ENCODE peak calls at places on chromosome 7, in ten cellular contexts. L is left ventricle myocardium inferior, Z is K562, F is uterus, O is fibroblast of lung, A is GM13977, G is cardiac fibroblast, C is HCT116, B is glutamatergic neuron, N is adrenal gland. T is an unnamed sample.

GRCh38 chr7:84216477-84216876 is 21.9 kb upstream of the SEMA3A start:
- DNase-seq in L (no peak), Z (no peak), F (no peak), O (peak), A (no peak), G (no peak), C (no peak), B (no peak), N (no peak), T (no peak)

GRCh38 chr7:101410743-101411476 is 48.2 kb downstream of the COL26A1 start:
- DNase-seq in L (peak), Z (peak), F (no peak), O (peak), A (peak), G (peak), C (peak), B (peak), N (peak), T (peak)

GRCh38 chr7:80318081-80318480 is 183.4 kb downstream of the GNAI1 start:
- DNase-seq in L (no peak), Z (no peak), F (no peak), O (no peak), A (no peak), G (no peak), C (no peak), B (no peak), N (no peak), T (no peak)

GRCh38 chr7:157702311-157703023 is 365.7 kb downstream of the DNAJB6 start:
- DNase-seq in L (no peak), Z (no peak), F (peak), O (no peak), A (no peak), G (no peak), C (no peak), B (no peak), N (peak), T (no peak)

GRCh38 chr7:32088336-32088975 is 18.2 kb upstream of the PDE1C start:
- DNase-seq in L (no peak), Z (no peak), F (no peak), O (no peak), A (no peak), G (no peak), C (no peak), B (peak), N (no peak), T (no peak)

GRCh38 chr7:68107256-68107655 is 1110.6 kb downstream of the TYW1 start:
- DNase-seq in L (peak), Z (no peak), F (no peak), O (no peak), A (no peak), G (peak), C (no peak), B (no peak), N (no peak), T (no peak)

GRCh38 chr7:100847360-100847759 is 5.2 kb upstream of the SLC12A9 start:
- DNase-seq in L (no peak), Z (no peak), F (no peak), O (no peak), A (no peak), G (no peak), C (no peak), B (no peak), N (no peak), T (no peak)

GRCh38 chr7:23012797-23013714 is 874 bp downstream of the HYCC1 start:
- DNase-seq in L (peak), Z (peak), F (peak), O (no peak), A (no peak), G (no peak), C (no peak), B (peak), N (peak), T (peak)

GRCh38 chr7:37977243-37977642 is 56.8 kb downstream of the EPDR1 start:
- DNase-seq in L (no peak), Z (no peak), F (no peak), O (no peak), A (no peak), G (no peak), C (no peak), B (no peak), N (no peak), T (no peak)

GRCh38 chr7:7418997-7419396 is 116.7 kb downstream of the COL28A1 start:
- DNase-seq in L (no peak), Z (no peak), F (no peak), O (no peak), A (no peak), G (no peak), C (no peak), B (no peak), N (no peak), T (no peak)

GRCh38 chr7:11077816-11078215 is 104.1 kb downstream of the PHF14 start:
- DNase-seq in L (no peak), Z (no peak), F (no peak), O (no peak), A (no peak), G (no peak), C (no peak), B (no peak), N (no peak), T (no peak)

GRCh38 chr7:69847921-69848612 is 249.8 kb downstream of the AUTS2 start:
- DNase-seq in L (no peak), Z (no peak), F (no peak), O (no peak), A (no peak), G (no peak), C (no peak), B (no peak), N (no peak), T (no peak)

GRCh38 chr7:99928994-99929729 is at the start of gene GJC3:
- DNase-seq in L (peak), Z (peak), F (peak), O (peak), A (peak), G (peak), C (peak), B (peak), N (peak), T (peak)

GRCh38 chr7:19390795-19391194 is 245.6 kb upstream of the FERD3L start:
- DNase-seq in L (no peak), Z (no peak), F (no peak), O (no peak), A (no peak), G (no peak), C (no peak), B (no peak), N (no peak), T (no peak)

GRCh38 chr7:31102151-31102972 is 50.3 kb downstream of the ADCYAP1R1 start:
- DNase-seq in L (no peak), Z (no peak), F (no peak), O (no peak), A (no peak), G (no peak), C (no peak), B (no peak), N (peak), T (no peak)

GRCh38 chr7:135291809-135292253 is 58.2 kb downstream of the STRA8 start:
- DNase-seq in L (no peak), Z (no peak), F (no peak), O (peak), A (no peak), G (peak), C (no peak), B (no peak), N (no peak), T (no peak)

GRCh38 chr7:47572939-47573757 is 8.8 kb downstream of the TNS3 start:
- DNase-seq in L (no peak), Z (no peak), F (no peak), O (no peak), A (no peak), G (no peak), C (no peak), B (no peak), N (no peak), T (no peak)

GRCh38 chr7:21923663-21924062 is 22.0 kb downstream of the CDCA7L start:
- DNase-seq in L (no peak), Z (no peak), F (no peak), O (peak), A (no peak), G (peak), C (no peak), B (no peak), N (no peak), T (no peak)

GRCh38 chr7:108455524-108455832 is 758 bp downstream of the NRCAM start:
- DNase-seq in L (no peak), Z (no peak), F (no peak), O (no peak), A (no peak), G (no peak), C (no peak), B (no peak), N (peak), T (peak)

GRCh38 chr7:135790371-135790977 is 41.9 kb upstream of the FAM180A start:
- DNase-seq in L (no peak), Z (no peak), F (no peak), O (no peak), A (no peak), G (no peak), C (no peak), B (no peak), N (no peak), T (no peak)

GRCh38 chr7:45306752-45307305 is 149.2 kb downstream of the RAMP3 start:
- DNase-seq in L (no peak), Z (no peak), F (no peak), O (no peak), A (no peak), G (no peak), C (no peak), B (no peak), N (no peak), T (no peak)

GRCh38 chr7:155665079-155665956 is 20.9 kb downstream of the RBM33 start:
- DNase-seq in L (no peak), Z (no peak), F (no peak), O (no peak), A (no peak), G (no peak), C (no peak), B (no peak), N (no peak), T (no peak)

GRCh38 chr7:24141876-24142509 is 142.0 kb upstream of the NPY start:
- DNase-seq in L (no peak), Z (no peak), F (no peak), O (no peak), A (no peak), G (no peak), C (no peak), B (no peak), N (no peak), T (no peak)

GRCh38 chr7:130454959-130455358 is 14.1 kb upstream of the CEP41 start:
- DNase-seq in L (no peak), Z (no peak), F (no peak), O (no peak), A (no peak), G (no peak), C (no peak), B (no peak), N (no peak), T (no peak)

GRCh38 chr7:32958046-32959025 is 1.1 kb downstream of the FKBP9 start:
- DNase-seq in L (peak), Z (no peak), F (peak), O (peak), A (no peak), G (peak), C (no peak), B (peak), N (peak), T (no peak)

GRCh38 chr7:154503962-154504550 is 451.9 kb downstream of the DPP6 start:
- DNase-seq in L (no peak), Z (peak), F (no peak), O (peak), A (peak), G (peak), C (peak), B (no peak), N (no peak), T (no peak)

GRCh38 chr7:18552943-18553584 is 57.5 kb downstream of the HDAC9 start:
- DNase-seq in L (no peak), Z (no peak), F (no peak), O (no peak), A (no peak), G (no peak), C (no peak), B (no peak), N (no peak), T (no peak)

GRCh38 chr7:23242321-23242720 is 4.3 kb upstream of the GPNMB start:
- DNase-seq in L (no peak), Z (no peak), F (no peak), O (no peak), A (peak), G (no peak), C (no peak), B (no peak), N (no peak), T (no peak)

GRCh38 chr7:151244156-151244870 is 4.2 kb downstream of the SMARCD3 start:
- DNase-seq in L (no peak), Z (peak), F (no peak), O (peak), A (peak), G (peak), C (no peak), B (peak), N (peak), T (peak)

DNA sequence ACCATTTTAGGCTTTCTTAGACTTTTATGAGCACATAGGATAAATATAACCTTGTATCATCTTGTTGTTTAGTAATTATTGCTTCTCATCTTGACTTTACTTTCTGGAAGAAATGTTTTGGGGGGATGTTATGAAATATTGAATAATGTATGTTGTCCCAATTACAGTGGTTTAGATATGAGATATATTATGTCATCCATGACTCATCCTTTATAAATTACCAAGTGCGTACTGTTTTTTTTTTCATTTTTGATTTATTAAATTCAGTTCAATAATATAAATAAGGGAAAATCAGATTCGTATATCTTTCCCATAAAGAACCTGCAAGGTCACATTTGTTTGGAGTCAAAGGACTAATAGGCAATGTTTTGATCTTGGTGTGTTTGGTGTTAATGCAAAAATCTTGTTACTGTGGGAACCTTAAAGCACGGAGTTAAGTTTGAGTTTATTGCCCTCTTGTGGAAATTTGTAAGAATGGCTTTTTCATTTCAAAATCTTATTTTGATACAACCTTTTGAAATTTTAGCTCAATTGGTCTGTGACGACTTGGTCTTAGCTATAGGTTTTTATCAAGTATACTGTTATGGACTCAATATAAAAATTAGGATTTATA is 108.6 kb downstream of the SRI start:
- DNase-seq in L (no peak), Z (peak), F (no peak), O (peak), A (peak), G (peak), C (peak), B (no peak), N (no peak), T (no peak)
- TF ChIP-seq CTCF in L (peak), Z (peak), F (peak), O (peak), A (peak), G (peak), C (peak), B (peak), N (peak), T (peak)

GRCh38 chr7:78607099-78607498 is 808.5 kb downstream of the PHTF2 start:
- DNase-seq in L (no peak), Z (no peak), F (no peak), O (peak), A (no peak), G (no peak), C (no peak), B (peak), N (no peak), T (no peak)
- TF ChIP-seq CTCF in L (no peak), Z (no peak), F (no peak), O (peak), A (peak), G (peak), C (peak), B (peak), N (no peak), T (no peak)

DNA sequence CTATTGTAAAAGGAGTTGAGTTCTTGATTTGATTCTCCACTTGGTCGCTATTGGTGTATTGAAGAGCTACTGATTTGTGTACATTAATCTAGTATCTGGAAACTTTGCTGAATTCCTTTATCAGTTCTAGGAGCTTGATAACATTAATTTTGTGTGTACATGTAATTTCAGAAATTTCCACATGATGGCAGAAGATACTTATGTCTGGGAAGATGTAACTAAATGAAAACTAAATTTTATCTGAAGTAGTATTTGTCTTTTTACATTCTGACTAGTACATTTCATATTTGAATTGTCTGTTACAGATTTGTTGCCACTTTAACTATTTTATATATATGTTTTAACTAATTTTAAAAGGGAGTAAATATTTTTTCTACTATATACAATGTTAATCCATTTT is 27.6 kb downstream of the SDHAF3 start:
- DNase-seq in L (no peak), Z (no peak), F (no peak), O (peak), A (no peak), G (peak), C (no peak), B (no peak), N (no peak), T (no peak)
- TF ChIP-seq CTCF in L (peak), Z (no peak), F (peak), O (no peak), A (peak), G (peak), C (peak), B (peak), N (peak), T (peak)

DNA sequence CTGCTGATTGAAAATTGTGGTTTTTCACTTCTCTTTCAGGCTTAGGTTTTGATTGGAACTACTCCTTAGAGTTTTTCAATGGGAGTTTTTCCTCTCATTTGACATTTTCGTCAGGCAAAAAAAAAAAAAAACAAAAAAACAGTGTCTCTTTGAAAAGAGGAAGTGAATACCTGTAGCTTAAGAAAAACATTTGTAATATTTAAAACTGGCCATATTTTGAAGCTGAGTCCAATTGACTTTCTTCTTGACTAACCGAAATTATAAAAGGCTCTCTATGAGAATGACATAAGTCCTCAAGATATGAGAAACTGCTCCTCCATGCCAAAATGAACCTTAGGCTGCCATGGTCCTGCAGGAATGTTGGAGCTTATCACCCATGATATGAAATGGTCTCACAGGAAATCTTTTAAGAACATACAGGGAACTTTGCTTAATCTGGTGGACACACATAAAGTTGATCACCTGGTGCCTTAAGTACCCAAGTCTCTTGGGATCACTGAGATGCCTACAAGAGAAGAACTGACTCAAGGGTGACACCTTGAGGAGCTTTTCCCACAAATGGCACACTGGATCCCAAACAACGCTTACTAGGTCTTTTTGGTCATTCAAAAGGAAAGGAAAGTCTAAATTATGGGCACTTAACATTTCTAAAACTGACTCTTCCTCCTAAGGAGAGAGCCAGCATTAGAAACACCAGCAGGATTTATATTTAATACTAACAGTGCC is 263.4 kb downstream of the CDC14C start:
- DNase-seq in L (no peak), Z (no peak), F (no peak), O (no peak), A (no peak), G (no peak), C (no peak), B (no peak), N (no peak), T (no peak)
- TF ChIP-seq CTCF in L (peak), Z (no peak), F (no peak), O (no peak), A (peak), G (no peak), C (no peak), B (no peak), N (no peak), T (no peak)

GRCh38 chr7:539731-540411 is 20.2 kb upstream of the PDGFA start:
- DNase-seq in L (no peak), Z (peak), F (no peak), O (peak), A (no peak), G (peak), C (peak), B (no peak), N (no peak), T (no peak)
- TF ChIP-seq CTCF in L (no peak), Z (no peak), F (no peak), O (no peak), A (no peak), G (no peak), C (no peak), B (no peak), N (no peak), T (no peak)

GRCh38 chr7:123208793-123209192 is 9.0 kb upstream of the SLC13A1 start:
- DNase-seq in L (no peak), Z (no peak), F (no peak), O (peak), A (no peak), G (peak), C (peak), B (no peak), N (peak), T (no peak)
- TF ChIP-seq CTCF in L (peak), Z (no peak), F (no peak), O (no peak), A (no peak), G (peak), C (peak), B (no peak), N (peak), T (no peak)

GRCh38 chr7:66088861-66089838 is 13.5 kb downstream of the ASL start:
- DNase-seq in L (no peak), Z (no peak), F (no peak), O (no peak), A (no peak), G (no peak), C (no peak), B (no peak), N (no peak), T (no peak)

GRCh38 chr7:66078067-66078466 is 2.4 kb downstream of the ASL start:
- DNase-seq in L (no peak), Z (no peak), F (no peak), O (no peak), A (no peak), G (no peak), C (no peak), B (no peak), N (no peak), T (no peak)

GRCh38 chr7:66082886-66083415 is 7.3 kb downstream of the ASL start:
- DNase-seq in L (no peak), Z (no peak), F (no peak), O (no peak), A (no peak), G (no peak), C (no peak), B (no peak), N (no peak), T (no peak)

GRCh38 chr7:66082083-66082482 is 6.5 kb downstream of the ASL start:
- DNase-seq in L (no peak), Z (no peak), F (no peak), O (no peak), A (no peak), G (no peak), C (no peak), B (no peak), N (no peak), T (no peak)

GRCh38 chr7:66083677-66084076 is 8.1 kb downstream of the ASL start:
- DNase-seq in L (no peak), Z (no peak), F (no peak), O (no peak), A (no peak), G (no peak), C (no peak), B (no peak), N (no peak), T (no peak)
- TF ChIP-seq CTCF in L (no peak), Z (peak), F (no peak), O (no peak), A (no peak), G (peak), C (no peak), B (no peak), N (no peak), T (no peak)

GRCh38 chr7:132145466-132145865 is 430.8 kb downstream of the PLXNA4 start:
- DNase-seq in L (peak), Z (no peak), F (peak), O (peak), A (no peak), G (peak), C (no peak), B (no peak), N (no peak), T (no peak)
- TF ChIP-seq CTCF in L (peak), Z (no peak), F (no peak), O (no peak), A (no peak), G (no peak), C (no peak), B (no peak), N (no peak), T (no peak)

GRCh38 chr7:27933691-27934565 is 194.0 kb downstream of the TAX1BP1 start:
- DNase-seq in L (no peak), Z (no peak), F (no peak), O (no peak), A (no peak), G (no peak), C (no peak), B (no peak), N (no peak), T (no peak)
- TF ChIP-seq CTCF in L (peak), Z (peak), F (no peak), O (no peak), A (peak), G (peak), C (peak), B (peak), N (peak), T (peak)